ENCODE peak calls at places on chromosomes 4 and X, in four cellular contexts. One of them, this sample, is unnamed.

GRCh38 chr4:152679414-152680281 is at the start of gene TMEM154:
- DNase-seq in HCT116: no peak
- DNase-seq in GM23248: peak
- DNase-seq in astrocyte: peak
- DNase-seq in this sample: peak

GRCh38 chrX:38664285-38664684 is 102.9 kb downstream of the TSPAN7 start:
- DNase-seq in GM23248: peak
- DNase-seq in astrocyte: peak
- DNase-seq in HCT116: peak
- DNase-seq in this sample: peak

GRCh38 chr4:48093949-48094550 is 40.0 kb downstream of the TXK start:
- DNase-seq in HCT116: no peak
- DNase-seq in GM23248: no peak
- DNase-seq in astrocyte: peak
- DNase-seq in this sample: peak

GRCh38 chr4:162804323-162804924 is 362.3 kb downstream of the NAF1 start:
- DNase-seq in GM23248: no peak
- DNase-seq in HCT116: no peak
- DNase-seq in astrocyte: no peak
- DNase-seq in this sample: no peak

GRCh38 chr4:186765138-186765537 is 41.5 kb upstream of the FAT1 start:
- DNase-seq in HCT116: peak
- DNase-seq in GM23248: peak
- DNase-seq in astrocyte: peak
- DNase-seq in this sample: no peak

GRCh38 chr4:185592845-185593488 is 57.7 kb upstream of the PDLIM3 start:
- DNase-seq in HCT116: no peak
- DNase-seq in GM23248: no peak
- DNase-seq in astrocyte: no peak
- DNase-seq in this sample: no peak

GRCh38 chr4:108830509-108831244 is 67.8 kb upstream of the ETNPPL start:
- DNase-seq in HCT116: no peak
- DNase-seq in GM23248: peak
- DNase-seq in astrocyte: no peak
- DNase-seq in this sample: no peak

GRCh38 chr4:128275351-128275750 is 12.3 kb downstream of the PGRMC2 start:
- DNase-seq in astrocyte: peak
- DNase-seq in GM23248: peak
- DNase-seq in HCT116: no peak
- DNase-seq in this sample: no peak

GRCh38 chrX:97806238-97806637 is 922.5 kb downstream of the RPA4 start:
- DNase-seq in HCT116: no peak
- DNase-seq in astrocyte: peak
- DNase-seq in GM23248: peak
- DNase-seq in this sample: no peak

GRCh38 chr4:6560416-6561172 is 14.4 kb upstream of the MAN2B2 start:
- DNase-seq in GM23248: peak
- DNase-seq in HCT116: no peak
- DNase-seq in astrocyte: peak
- DNase-seq in this sample: no peak

GRCh38 chrX:100926453-100926852 is 2.3 kb downstream of the XKRX start:
- DNase-seq in GM23248: peak
- DNase-seq in HCT116: no peak
- DNase-seq in astrocyte: no peak
- DNase-seq in this sample: no peak

GRCh38 chr4:42519803-42520417 is 122.6 kb downstream of the SHISA3 start:
- DNase-seq in HCT116: peak
- DNase-seq in GM23248: peak
- DNase-seq in astrocyte: peak
- DNase-seq in this sample: peak

GRCh38 chr4:131013226-131013625 is 1917.3 kb downstream of the C4orf33 start:
- DNase-seq in astrocyte: no peak
- DNase-seq in HCT116: no peak
- DNase-seq in GM23248: no peak
- DNase-seq in this sample: no peak

GRCh38 chr4:4480685-4481393 is 61.0 kb downstream of the STX18 start:
- DNase-seq in HCT116: no peak
- DNase-seq in astrocyte: no peak
- DNase-seq in GM23248: peak
- DNase-seq in this sample: peak

GRCh38 chr4:128854433-128854832 is 44.9 kb downstream of the JADE1 start:
- DNase-seq in astrocyte: peak
- DNase-seq in HCT116: no peak
- DNase-seq in GM23248: peak
- DNase-seq in this sample: peak

GRCh38 chr4:166737430-166737829 is 496.9 kb downstream of the SPOCK3 start:
- DNase-seq in HCT116: no peak
- DNase-seq in GM23248: no peak
- DNase-seq in astrocyte: no peak
- DNase-seq in this sample: no peak

GRCh38 chr4:88583643-88584470 is 8.4 kb upstream of the HERC3 start:
- DNase-seq in GM23248: peak
- DNase-seq in HCT116: no peak
- DNase-seq in astrocyte: no peak
- DNase-seq in this sample: no peak

GRCh38 chr4:155208258-155209054 is at the start of gene NPY2R:
- DNase-seq in astrocyte: no peak
- DNase-seq in HCT116: no peak
- DNase-seq in GM23248: no peak
- DNase-seq in this sample: peak

DNA sequence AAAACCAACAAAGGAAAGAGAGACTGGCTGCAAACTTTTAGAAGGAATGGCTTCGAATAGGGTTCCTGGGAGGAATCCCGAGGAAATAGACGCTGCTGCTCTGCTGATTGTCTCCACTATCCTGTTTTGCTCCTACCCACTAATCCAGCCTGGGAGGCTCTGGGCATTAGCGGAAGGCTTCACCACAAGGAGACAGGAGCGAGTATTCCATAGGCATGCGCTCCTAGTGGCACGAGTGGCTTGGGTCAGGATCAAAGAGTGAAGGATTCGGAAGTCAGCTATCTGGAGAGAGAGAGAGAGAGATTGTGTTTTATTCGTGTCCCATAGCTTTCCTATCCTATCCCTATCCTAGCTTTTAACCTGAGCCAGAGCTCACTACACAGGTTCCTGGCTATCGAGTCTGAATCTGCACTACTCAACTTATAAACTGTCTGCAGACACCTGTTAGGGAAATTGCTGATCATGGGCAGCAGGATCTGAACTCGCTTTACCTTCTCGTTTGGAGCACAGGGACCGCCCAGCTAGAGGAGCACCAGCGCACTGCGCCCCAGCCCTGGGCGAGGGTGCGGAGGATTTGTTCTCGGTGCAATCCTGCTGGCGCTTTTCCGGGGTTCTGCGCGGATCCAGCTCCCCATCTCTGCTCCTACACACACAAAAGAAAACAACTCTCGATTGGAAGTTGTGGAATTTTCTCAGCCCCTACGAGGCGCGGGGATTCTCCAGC is 740 bp upstream of the NPY2R start:
- DNase-seq in astrocyte: no peak
- DNase-seq in HCT116: no peak
- DNase-seq in GM23248: no peak
- DNase-seq in this sample: peak
- TF ChIP-seq EZH2 in astrocyte: no peak
- TF ChIP-seq EZH2 in HCT116: no peak
- TF ChIP-seq EZH2 in GM23248: no peak
- TF ChIP-seq EZH2 in this sample: no peak

GRCh38 chr4:104907991-104908390 is 238.7 kb upstream of the TET2 start:
- DNase-seq in GM23248: no peak
- DNase-seq in HCT116: no peak
- DNase-seq in astrocyte: no peak
- DNase-seq in this sample: no peak
- H3K9ac ChIP-seq in GM23248: no peak
- H3K9ac ChIP-seq in HCT116: no peak
- H3K9ac ChIP-seq in astrocyte: no peak
- H3K9ac ChIP-seq in this sample: no peak

DNA sequence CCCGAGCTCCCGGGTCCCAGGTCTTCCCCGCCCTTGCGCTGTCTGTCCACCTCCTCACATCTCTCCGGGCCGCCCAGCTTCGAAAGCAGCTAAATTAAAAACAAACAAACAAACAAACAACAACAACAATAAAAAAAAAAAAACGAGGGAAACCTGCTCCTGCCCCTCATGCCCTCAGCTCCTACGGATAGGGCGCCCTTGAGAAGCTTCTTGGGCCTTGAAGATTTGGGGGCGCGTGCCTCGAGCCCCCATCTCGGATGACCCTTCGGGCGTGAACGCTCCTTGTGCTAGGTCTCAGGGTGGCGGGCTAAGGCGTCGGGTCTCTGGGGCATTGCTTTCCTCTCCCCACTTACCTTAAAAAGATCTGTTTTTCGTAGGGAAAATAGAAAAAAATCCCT is 696 bp downstream of the NDNF start:
- DNase-seq in GM23248: no peak
- DNase-seq in astrocyte: no peak
- DNase-seq in HCT116: no peak
- DNase-seq in this sample: no peak
- TF ChIP-seq EZH2 in GM23248: no peak
- TF ChIP-seq EZH2 in astrocyte: peak
- TF ChIP-seq EZH2 in HCT116: no peak
- TF ChIP-seq EZH2 in this sample: peak

GRCh38 chrX:132520792-132521191 is 32.0 kb upstream of the MBNL3 start:
- DNase-seq in HCT116: no peak
- DNase-seq in GM23248: no peak
- DNase-seq in astrocyte: no peak
- DNase-seq in this sample: no peak

GRCh38 chrX:132518401-132518800 is 29.6 kb upstream of the MBNL3 start:
- DNase-seq in HCT116: no peak
- DNase-seq in GM23248: no peak
- DNase-seq in astrocyte: no peak
- DNase-seq in this sample: no peak

GRCh38 chrX:132520213-132520612 is 31.4 kb upstream of the MBNL3 start:
- DNase-seq in astrocyte: no peak
- DNase-seq in HCT116: no peak
- DNase-seq in GM23248: no peak
- DNase-seq in this sample: no peak
- H3K9ac ChIP-seq in astrocyte: no peak
- H3K9ac ChIP-seq in HCT116: no peak
- H3K9ac ChIP-seq in GM23248: no peak
- H3K9ac ChIP-seq in this sample: no peak

GRCh38 chrX:25007059-25008053 is 8.4 kb downstream of the ARX start:
- DNase-seq in GM23248: no peak
- DNase-seq in HCT116: no peak
- DNase-seq in astrocyte: no peak
- DNase-seq in this sample: no peak
- TF ChIP-seq EZH2 in GM23248: peak
- TF ChIP-seq EZH2 in HCT116: no peak
- TF ChIP-seq EZH2 in astrocyte: peak
- TF ChIP-seq EZH2 in this sample: peak

DNA sequence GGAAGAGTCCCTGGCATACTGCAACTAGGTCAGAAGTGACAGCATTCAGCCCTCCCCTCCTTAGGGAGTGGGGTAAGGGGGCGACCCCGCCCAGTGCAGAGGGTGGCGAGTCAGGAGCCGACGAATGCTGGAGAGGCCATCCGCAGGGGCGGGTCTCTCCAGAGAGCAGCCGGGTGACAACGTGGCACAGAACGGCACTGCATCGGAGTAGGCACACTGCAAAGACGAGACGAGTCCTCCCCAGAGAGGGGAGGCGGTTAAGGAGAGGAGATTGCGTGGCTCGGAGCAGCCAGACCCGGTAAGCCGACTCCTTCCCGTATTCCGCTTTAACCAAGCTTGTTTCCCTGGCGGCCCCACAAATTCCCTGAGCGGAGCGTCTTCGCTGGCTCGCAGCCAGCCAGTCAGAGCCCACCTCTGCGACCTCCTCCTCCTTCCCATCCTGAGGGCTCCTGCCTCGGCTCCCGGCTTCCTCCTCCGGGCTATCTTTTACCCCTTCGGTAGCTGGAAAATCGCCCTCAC is 54.9 kb downstream of the LINC00632 start:
- DNase-seq in astrocyte: peak
- DNase-seq in GM23248: peak
- DNase-seq in HCT116: no peak
- DNase-seq in this sample: peak
- H3K9ac ChIP-seq in astrocyte: peak
- H3K9ac ChIP-seq in GM23248: peak
- H3K9ac ChIP-seq in HCT116: no peak
- H3K9ac ChIP-seq in this sample: peak

GRCh38 chrX:40011483-40012038 is 86.2 kb downstream of the BCOR start:
- DNase-seq in GM23248: no peak
- DNase-seq in astrocyte: no peak
- DNase-seq in HCT116: no peak
- DNase-seq in this sample: no peak
- TF ChIP-seq EZH2 in GM23248: no peak
- TF ChIP-seq EZH2 in astrocyte: no peak
- TF ChIP-seq EZH2 in HCT116: no peak
- TF ChIP-seq EZH2 in this sample: no peak

GRCh38 chr4:25941441-25941840 is 27.4 kb downstream of the SMIM20 start:
- DNase-seq in GM23248: no peak
- DNase-seq in astrocyte: no peak
- DNase-seq in HCT116: no peak
- DNase-seq in this sample: no peak

GRCh38 chr4:25936696-25937095 is 22.7 kb downstream of the SMIM20 start:
- DNase-seq in HCT116: no peak
- DNase-seq in GM23248: no peak
- DNase-seq in astrocyte: no peak
- DNase-seq in this sample: no peak

GRCh38 chr4:25937801-25938200 is 23.8 kb downstream of the SMIM20 start:
- DNase-seq in astrocyte: peak
- DNase-seq in HCT116: no peak
- DNase-seq in GM23248: peak
- DNase-seq in this sample: no peak

GRCh38 chr4:25939330-25939729 is 25.3 kb downstream of the SMIM20 start:
- DNase-seq in GM23248: no peak
- DNase-seq in astrocyte: no peak
- DNase-seq in HCT116: no peak
- DNase-seq in this sample: no peak

GRCh38 chr4:25938251-25939186 is 24.5 kb downstream of the SMIM20 start:
- DNase-seq in HCT116: no peak
- DNase-seq in astrocyte: peak
- DNase-seq in GM23248: peak
- DNase-seq in this sample: no peak
- H3K9ac ChIP-seq in HCT116: no peak
- H3K9ac ChIP-seq in astrocyte: no peak
- H3K9ac ChIP-seq in GM23248: peak
- H3K9ac ChIP-seq in this sample: no peak

GRCh38 chrX:131073607-131074006 is 15.5 kb downstream of the ARHGAP36 start:
- DNase-seq in astrocyte: no peak
- DNase-seq in HCT116: no peak
- DNase-seq in GM23248: no peak
- DNase-seq in this sample: no peak

GRCh38 chrX:131067216-131067615 is 9.1 kb downstream of the ARHGAP36 start:
- DNase-seq in GM23248: no peak
- DNase-seq in HCT116: no peak
- DNase-seq in astrocyte: no peak
- DNase-seq in this sample: no peak

GRCh38 chrX:131068945-131069719 is 11.0 kb downstream of the ARHGAP36 start:
- DNase-seq in HCT116: peak
- DNase-seq in GM23248: peak
- DNase-seq in astrocyte: no peak
- DNase-seq in this sample: peak

GRCh38 chrX:131067846-131068745 is 9.9 kb downstream of the ARHGAP36 start:
- DNase-seq in astrocyte: no peak
- DNase-seq in GM23248: no peak
- DNase-seq in HCT116: no peak
- DNase-seq in this sample: no peak

GRCh38 chrX:131072871-131073571 is 14.9 kb downstream of the ARHGAP36 start:
- DNase-seq in HCT116: no peak
- DNase-seq in GM23248: no peak
- DNase-seq in astrocyte: no peak
- DNase-seq in this sample: no peak
- TF ChIP-seq EZH2 in HCT116: no peak
- TF ChIP-seq EZH2 in GM23248: no peak
- TF ChIP-seq EZH2 in astrocyte: no peak
- TF ChIP-seq EZH2 in this sample: no peak

This sample was measured in endothelial cell of umbilical vein.